ENCODE peak calls at places on chromosome 19, in four cellular contexts. M is tibial artery; Z is central memory CD8-positive, alpha-beta T cell; N is endothelial cell. O is an unnamed sample.

GRCh38 chr19:51002101-51002532 is 713 bp upstream of the KLK8 start:
- DNase-seq in N (no peak), Z (no peak), M (no peak), O (no peak)

GRCh38 chr19:33622505-33622808 is 704 bp downstream of the CHST8 start:
- DNase-seq in Z (no peak), M (no peak), N (peak), O (no peak)

GRCh38 chr19:3700242-3701032 is at the start of gene PIP5K1C:
- DNase-seq in Z (peak), N (peak), M (peak), O (peak)

GRCh38 chr19:50705422-50706019 is 14.1 kb downstream of the SHANK1 start:
- DNase-seq in N (no peak), M (no peak), Z (no peak), O (no peak)

GRCh38 chr19:16751701-16752100 is 32.1 kb downstream of the NWD1 start:
- DNase-seq in N (no peak), M (no peak), Z (no peak), O (no peak)

GRCh38 chr19:49120868-49121267 is 1.5 kb downstream of the PPFIA3 start:
- DNase-seq in Z (no peak), N (no peak), M (no peak), O (no peak)

GRCh38 chr19:18108897-18109296 is 11.3 kb downstream of the MAST3 start:
- DNase-seq in M (no peak), Z (no peak), N (no peak), O (no peak)

GRCh38 chr19:40806385-40807146 is 7.6 kb downstream of the EGLN2 start:
- DNase-seq in M (peak), N (peak), Z (peak), O (peak)

GRCh38 chr19:10412257-10412977 is 7.9 kb upstream of the PDE4A start:
- DNase-seq in M (no peak), N (no peak), Z (no peak), O (no peak)

GRCh38 chr19:46201413-46202310 is 27.9 kb upstream of the IGFL1 start:
- DNase-seq in N (no peak), Z (no peak), M (no peak), O (no peak)

GRCh38 chr19:40465025-40465780 is at the start of gene BLVRB:
- DNase-seq in N (no peak), M (no peak), Z (no peak), O (no peak)

GRCh38 chr19:19386373-19386869 is 19.1 kb upstream of the GATAD2A start:
- DNase-seq in M (no peak), Z (no peak), N (no peak), O (no peak)

GRCh38 chr19:55341191-55342043 is 1.7 kb downstream of the KMT5C start:
- DNase-seq in N (peak), Z (no peak), M (peak), O (no peak)

GRCh38 chr19:28465317-28466086 is 747.4 kb downstream of the UQCRFS1 start:
- DNase-seq in N (no peak), M (no peak), Z (no peak), O (no peak)

GRCh38 chr19:5697022-5697889 is 7.2 kb downstream of the RPL36 start:
- DNase-seq in N (no peak), M (no peak), Z (no peak), O (no peak)

GRCh38 chr19:48090281-48090802 is 20.3 kb downstream of the PLA2G4C start:
- DNase-seq in Z (no peak), N (no peak), M (no peak), O (no peak)

GRCh38 chr19:58228584-58229254 is at the start of gene ZNF544:
- DNase-seq in M (peak), N (peak), Z (peak), O (peak)

GRCh38 chr19:7655581-7655980 is 13.3 kb upstream of the RETN start:
- DNase-seq in N (no peak), M (no peak), Z (no peak), O (no peak)

GRCh38 chr19:30217461-30217860 is 154.7 kb upstream of the ZNF536 start:
- DNase-seq in M (no peak), N (no peak), Z (no peak), O (no peak)

GRCh38 chr19:17226002-17226933 is at the start of gene OCEL1:
- DNase-seq in M (peak), Z (peak), N (peak), O (peak)

GRCh38 chr19:19062454-19063182 is 1.2 kb upstream of the SLC25A42 start:
- DNase-seq in Z (no peak), M (no peak), N (no peak), O (no peak)

GRCh38 chr19:19227217-19227616 is 15.5 kb downstream of the NCAN start:
- DNase-seq in Z (no peak), M (no peak), N (no peak), O (no peak)

GRCh38 chr19:46621191-46622117 is 3.4 kb downstream of the PTGIR start:
- DNase-seq in Z (no peak), N (no peak), M (peak), O (no peak)

GRCh38 chr19:6125571-6125989 is 9.9 kb upstream of the ACSBG2 start:
- DNase-seq in Z (peak), N (peak), M (peak), O (no peak)

GRCh38 chr19:47598407-47599349 is 10.3 kb upstream of the BICRA start:
- DNase-seq in N (no peak), M (peak), Z (no peak), O (no peak)

GRCh38 chr19:18339703-18340102 is 695 bp upstream of the PGPEP1 start:
- DNase-seq in M (no peak), N (no peak), Z (no peak), O (no peak)

GRCh38 chr19:38375748-38376147 is 1.4 kb downstream of the PSMD8 start:
- DNase-seq in Z (no peak), M (no peak), N (no peak), O (no peak)

GRCh38 chr19:43524922-43525835 is 1.8 kb downstream of the ETHE1 start:
- DNase-seq in Z (no peak), N (peak), M (peak), O (no peak)

GRCh38 chr19:39926170-39926755 is 8.2 kb downstream of the FCGBP start:
- DNase-seq in N (no peak), Z (no peak), M (no peak), O (no peak)

GRCh38 chr19:6743714-6744380 is 4.4 kb downstream of the TRIP10 start:
- DNase-seq in Z (no peak), M (no peak), N (no peak), O (no peak)

GRCh38 chr19:6564393-6564792 is 26.6 kb downstream of the CD70 start:
- DNase-seq in M (no peak), Z (no peak), N (no peak), O (no peak)

GRCh38 chr19:45496349-45496953 is 396 bp downstream of the RTN2 start:
- DNase-seq in Z (no peak), M (no peak), N (peak), O (peak)

GRCh38 chr19:49746206-49746958 is 16.7 kb downstream of the TSKS start:
- DNase-seq in N (no peak), Z (peak), M (no peak), O (no peak)

GRCh38 chr19:1725100-1726064 is 27.9 kb upstream of the ONECUT3 start:
- DNase-seq in M (no peak), N (peak), Z (no peak), O (peak)

GRCh38 chr19:14536926-14537692 is 7.7 kb downstream of the TECR start:
- DNase-seq in M (peak), Z (no peak), N (peak), O (peak)

GRCh38 chr19:58350001-58350801 is 3.1 kb downstream of the A1BG start:
- DNase-seq in N (no peak), M (no peak), Z (no peak), O (no peak)